ENCODE peak calls at places on chromosomes 6 and 20, in ten cellular contexts. M, E, I, S, O, T, H, Z, J and D are unnamed samples.

GRCh38 chr6:53647437-53648094 is 18.0 kb downstream of the KLHL31 start:
- ATAC-seq in T (no peak), E (no peak), Z (peak), S (no peak), J (peak), O (peak), M (peak), I (peak), H (no peak), D (no peak)

GRCh38 chr6:53669592-53669991 is 4.0 kb upstream of the KLHL31 start:
- ATAC-seq in Z (no peak), T (no peak), O (no peak), S (no peak), M (no peak), J (no peak), E (no peak), H (no peak), I (no peak), D (no peak)

GRCh38 chr6:35776364-35777215 is at the start of gene CLPSL2:
- ATAC-seq in I (no peak), M (peak), S (no peak), T (peak), J (peak), Z (peak), H (peak), E (peak), O (peak), D (peak)

GRCh38 chr6:50520325-50520724 is 193.0 kb upstream of the TFAP2D start:
- ATAC-seq in M (no peak), H (no peak), I (no peak), S (no peak), T (no peak), Z (no peak), O (no peak), J (no peak), E (no peak), D (no peak)

GRCh38 chr6:1118287-1118647 is 193.6 kb upstream of the FOXQ1 start:
- ATAC-seq in E (no peak), I (no peak), M (no peak), T (no peak), Z (no peak), J (no peak), H (no peak), O (no peak), S (no peak), D (no peak)

GRCh38 chr6:158764188-158764849 is 54.8 kb downstream of the EZR start:
- ATAC-seq in H (no peak), M (no peak), O (peak), J (no peak), Z (no peak), I (peak), T (no peak), E (peak), S (no peak), D (no peak)

GRCh38 chr6:45084257-45084656 is 243.9 kb upstream of the RUNX2 start:
- ATAC-seq in O (peak), Z (no peak), J (no peak), M (peak), I (peak), S (no peak), T (no peak), H (no peak), E (no peak), D (no peak)

GRCh38 chr20:64083380-64084208 is 604 bp downstream of the LKAAEAR1 start:
- ATAC-seq in J (peak), S (peak), Z (peak), E (peak), M (peak), T (peak), O (peak), H (peak), I (peak), D (peak)

GRCh38 chr6:166940643-166941068 is 15.7 kb downstream of the RNASET2 start:
- ATAC-seq in T (peak), S (no peak), E (peak), I (no peak), M (no peak), Z (no peak), O (peak), J (no peak), H (no peak), D (no peak)

GRCh38 chr20:34706022-34706875 is 2.1 kb downstream of the TP53INP2 start:
- ATAC-seq in T (no peak), S (no peak), O (no peak), H (no peak), Z (no peak), J (no peak), M (no peak), E (no peak), I (no peak), D (no peak)

GRCh38 chr6:107917468-107918375 is 40.3 kb downstream of the SEC63 start:
- ATAC-seq in E (no peak), M (peak), T (no peak), O (no peak), S (no peak), I (no peak), J (no peak), Z (no peak), H (no peak), D (no peak)

GRCh38 chr6:4371207-4371921 is 236.0 kb upstream of the ECI2 start:
- ATAC-seq in M (no peak), T (peak), Z (no peak), O (no peak), S (peak), I (no peak), H (no peak), J (no peak), E (no peak), D (peak)

GRCh38 chr6:53634184-53634631 is 31.3 kb downstream of the KLHL31 start:
- ATAC-seq in J (no peak), S (no peak), O (peak), H (no peak), M (no peak), E (no peak), I (no peak), T (no peak), Z (no peak), D (no peak)

GRCh38 chr6:13863699-13864155 is 49.4 kb upstream of the MCUR1 start:
- ATAC-seq in M (no peak), E (peak), T (no peak), I (no peak), S (no peak), J (no peak), H (peak), O (no peak), Z (no peak), D (no peak)

GRCh38 chr6:84466521-84466920 is 239.1 kb upstream of the CEP162 start:
- ATAC-seq in E (peak), M (no peak), H (peak), I (no peak), Z (no peak), J (no peak), O (no peak), T (no peak), S (no peak), D (peak)

GRCh38 chr6:169719117-169719516 is 5.2 kb downstream of the PHF10 start:
- ATAC-seq in I (no peak), M (no peak), S (no peak), H (no peak), O (no peak), T (no peak), E (peak), J (no peak), Z (no peak), D (no peak)

GRCh38 chr20:38812915-38813573 is 7.5 kb downstream of the PPP1R16B start:
- ATAC-seq in E (no peak), Z (peak), M (no peak), I (no peak), H (no peak), T (no peak), S (no peak), O (no peak), J (no peak), D (no peak)

GRCh38 chr6:117303323-117303722 is 38.0 kb downstream of the VGLL2 start:
- ATAC-seq in E (no peak), J (no peak), Z (no peak), I (no peak), S (no peak), O (no peak), H (no peak), M (no peak), T (no peak), D (no peak)

GRCh38 chr6:90086517-90086916 is 192.2 kb downstream of the GJA10 start:
- ATAC-seq in M (peak), O (no peak), S (no peak), I (no peak), Z (no peak), T (no peak), J (no peak), E (peak), H (no peak), D (peak)